ENCODE peak calls at places on chromosomes 16 and 17, in six cellular contexts. I, H, E, D, R and N are unnamed samples.

GRCh38 chr17:49434821-49435581 is 20.3 kb upstream of the PHB1 start:
- DNase-seq in I (peak; percentile 87), H (peak; percentile 89), E (peak; percentile 41), D (peak; percentile 45), R (no peak), N (peak; percentile 72)

GRCh38 chr17:9498490-9498889 is 77.1 kb downstream of the STX8 start:
- DNase-seq in I (no peak), H (no peak), E (no peak), D (peak; percentile 37), R (no peak), N (no peak)

GRCh38 chr17:18967806-18968744 is 16.1 kb downstream of the SLC5A10 start:
- DNase-seq in I (no peak), H (no peak), E (no peak), D (peak; percentile 21), R (no peak), N (no peak)

GRCh38 chr17:71975331-71975801 is 145.5 kb upstream of the SOX9 start:
- DNase-seq in I (peak; percentile 49), H (peak; percentile 44), E (no peak), D (peak; percentile 37), R (no peak), N (no peak)

GRCh38 chr16:7921360-7921759 is 588.7 kb downstream of the RBFOX1 start:
- DNase-seq in I (no peak), H (no peak), E (no peak), D (no peak), R (no peak), N (no peak)

GRCh38 chr17:80836971-80837481 is 154.6 kb upstream of the CHMP6 start:
- DNase-seq in I (no peak), H (no peak), E (no peak), D (no peak), R (no peak), N (no peak)

GRCh38 chr17:42675984-42676423 is 790 bp downstream of the PLEKHH3 start:
- DNase-seq in I (peak; percentile 73), H (peak; percentile 63), E (peak; percentile 28), D (peak; percentile 62), R (no peak), N (peak; percentile 69)

GRCh38 chr17:32807577-32807976 is 69.3 kb downstream of the MYO1D start:
- DNase-seq in I (no peak), H (no peak), E (no peak), D (no peak), R (no peak), N (no peak)

GRCh38 chr17:57668332-57668731 is 76.8 kb downstream of the CCDC182 start:
- DNase-seq in I (no peak), H (no peak), E (no peak), D (no peak), R (no peak), N (peak; percentile 42)

GRCh38 chr16:47905771-47906170 is 250.0 kb downstream of the ABCC12 start:
- DNase-seq in I (no peak), H (peak; percentile 39), E (no peak), D (peak; percentile 49), R (no peak), N (no peak)